ENCODE peak calls at places on chromosomes 7 and 10, in seven cellular contexts. F, H, T, R, K, M and E are unnamed samples.

GRCh38 chr10:5538446-5538845 is 13.7 kb downstream of the CALML3 start:
- DNase-seq in F (peak), H (peak), T (no peak), R (no peak), K (peak), M (peak), E (no peak)

GRCh38 chr7:26792573-26792972 is 71.8 kb downstream of the SKAP2 start:
- DNase-seq in F (no peak), H (no peak), T (no peak), R (no peak), K (no peak), M (no peak), E (no peak)

GRCh38 chr7:131600578-131600977 is 44.1 kb upstream of the PODXL start:
- DNase-seq in F (no peak), H (peak), T (no peak), R (no peak), K (peak), M (peak), E (peak)

GRCh38 chr7:35249537-35249907 is 4.4 kb downstream of the TBX20 start:
- DNase-seq in F (peak), H (no peak), T (no peak), R (no peak), K (peak), M (peak), E (no peak)

GRCh38 chr7:39073432-39073831 is 95.7 kb downstream of the POU6F2 start:
- DNase-seq in F (peak), H (no peak), T (no peak), R (no peak), K (no peak), M (peak), E (no peak)

GRCh38 chr7:98569606-98570337 is 47.3 kb upstream of the NPTX2 start:
- DNase-seq in F (no peak), H (no peak), T (no peak), R (no peak), K (no peak), M (peak), E (no peak)

GRCh38 chr7:73361340-73361739 is 33.4 kb downstream of the FKBP6 start:
- DNase-seq in F (peak), H (no peak), T (no peak), R (no peak), K (no peak), M (no peak), E (no peak)

GRCh38 chr10:50248598-50248997 is 2.7 kb downstream of the ASAH2 start:
- DNase-seq in F (no peak), H (no peak), T (no peak), R (no peak), K (no peak), M (no peak), E (no peak)

GRCh38 chr7:66460921-66461361 is 167.7 kb upstream of the KCTD7 start:
- DNase-seq in F (no peak), H (no peak), T (no peak), R (no peak), K (no peak), M (no peak), E (no peak)

GRCh38 chr7:29426587-29426986 is 137.0 kb upstream of the PRR15 start:
- DNase-seq in F (no peak), H (no peak), T (no peak), R (no peak), K (no peak), M (no peak), E (no peak)

GRCh38 chr7:12866237-12866636 is 178.8 kb downstream of the ARL4A start:
- DNase-seq in F (no peak), H (no peak), T (no peak), R (no peak), K (no peak), M (no peak), E (no peak)

GRCh38 chr7:2005746-2006145 is 227.0 kb downstream of the MAD1L1 start:
- DNase-seq in F (no peak), H (no peak), T (peak), R (no peak), K (no peak), M (no peak), E (no peak)

GRCh38 chr7:24637706-24638105 is 64.5 kb downstream of the PALS2 start:
- DNase-seq in F (peak), H (no peak), T (no peak), R (no peak), K (peak), M (peak), E (no peak)

GRCh38 chr7:149720372-149721083 is 52.9 kb downstream of the ZNF467 start:
- DNase-seq in F (peak), H (no peak), T (peak), R (no peak), K (no peak), M (peak), E (no peak)

GRCh38 chr7:94633025-94633341 is 22.9 kb downstream of the SGCE start:
- DNase-seq in F (no peak), H (no peak), T (no peak), R (no peak), K (no peak), M (no peak), E (no peak)

GRCh38 chr10:121167534-121168243 is 316.5 kb downstream of the WDR11 start:
- DNase-seq in F (no peak), H (peak), T (no peak), R (no peak), K (no peak), M (no peak), E (no peak)
- TF ChIP-seq CTCF in F (no peak), H (no peak), T (no peak), R (no peak), K (no peak), M (no peak), E (no peak)

GRCh38 chr7:102202556-102202955 is 84.1 kb upstream of the SH2B2 start:
- DNase-seq in F (no peak), H (no peak), T (no peak), R (no peak), K (no peak), M (no peak), E (no peak)
- H3K4me3 ChIP-seq in F (no peak), H (no peak), T (no peak), R (no peak), K (no peak), M (no peak), E (no peak)

GRCh38 chr7:79216236-79216635 is 237.2 kb downstream of the MAGI2 start:
- DNase-seq in F (no peak), H (no peak), T (no peak), R (no peak), K (no peak), M (no peak), E (no peak)

GRCh38 chr7:79212334-79212733 is 241.1 kb downstream of the MAGI2 start:
- DNase-seq in F (no peak), H (no peak), T (no peak), R (no peak), K (no peak), M (no peak), E (no peak)

GRCh38 chr7:79221211-79221610 is 232.3 kb downstream of the MAGI2 start:
- DNase-seq in F (no peak), H (no peak), T (no peak), R (no peak), K (no peak), M (no peak), E (no peak)

GRCh38 chr7:79217468-79217867 is 236.0 kb downstream of the MAGI2 start:
- DNase-seq in F (no peak), H (peak), T (no peak), R (no peak), K (peak), M (no peak), E (no peak)

GRCh38 chr7:79217976-79218626 is 235.4 kb downstream of the MAGI2 start:
- DNase-seq in F (no peak), H (no peak), T (no peak), R (no peak), K (no peak), M (no peak), E (no peak)
- TF ChIP-seq CTCF in F (no peak), H (no peak), T (no peak), R (no peak), K (no peak), M (no peak), E (no peak)

DNA sequence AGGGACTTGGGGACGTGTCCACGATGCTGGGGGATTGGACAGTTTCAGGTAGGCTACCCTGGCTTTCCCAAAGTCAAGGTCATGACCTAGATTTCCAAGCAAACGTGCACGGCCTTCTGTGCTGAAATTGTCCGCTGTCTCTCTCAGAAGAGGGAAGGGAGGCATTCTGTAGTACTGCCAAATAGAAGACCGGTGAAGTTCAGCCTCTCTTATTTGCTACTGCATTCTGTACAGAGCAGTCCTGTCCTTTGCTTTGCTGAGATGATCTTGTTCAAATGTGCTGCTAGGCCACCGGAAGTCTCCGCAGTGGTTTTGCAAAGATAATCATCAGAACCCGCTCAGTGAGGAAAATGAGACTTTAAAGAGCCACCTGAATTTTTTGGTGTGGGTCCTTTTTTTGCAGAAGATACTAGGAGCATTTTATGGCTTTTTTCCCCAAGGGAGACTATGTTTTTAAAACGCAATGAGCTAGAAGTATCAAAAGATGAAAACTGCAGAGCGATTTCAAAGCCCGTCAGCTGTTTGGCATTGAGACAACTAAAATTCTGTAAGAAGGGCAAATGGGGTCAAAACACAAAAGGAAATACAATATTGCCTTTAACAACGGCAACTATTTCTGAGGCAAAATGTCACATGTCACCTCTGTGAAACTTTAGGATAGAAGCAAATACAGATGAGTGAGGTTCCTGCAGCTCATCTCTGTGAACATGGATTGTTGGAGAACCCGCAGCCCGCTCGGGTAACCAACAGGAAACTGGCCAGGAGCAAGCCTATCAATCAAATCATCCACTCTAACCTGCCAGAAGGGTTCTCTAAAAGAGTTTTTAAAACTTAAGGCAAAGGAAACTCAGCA is 1.3 kb upstream of the NMT2 start:
- DNase-seq in F (no peak), H (no peak), T (peak), R (no peak), K (no peak), M (no peak), E (no peak)
- H3K4me3 ChIP-seq in F (no peak), H (no peak), T (peak), R (no peak), K (no peak), M (no peak), E (no peak)